ENCODE peak calls at places on chromosomes 4 and X, in six cellular contexts. One of them, this sample, is unnamed.

GRCh38 chr4:94974773-94975172 is 217.0 kb downstream of the BMPR1B start:
- DNase-seq in pancreas: no peak
- DNase-seq in activated naive CD4-positive, alpha-beta T cell treated with Interleukin-2 at 50 U/mL for 16 hours: no peak
- DNase-seq in cardiac fibroblast: peak
- DNase-seq in stimulated activated naive CD8-positive, alpha-beta T cell treated with anti-CD3 and anti-CD28 coated beads, Interleukin-15, amount 100 ng/mL, for 72 hours: no peak
- DNase-seq in AML-193: no peak
- DNase-seq in this sample: no peak

GRCh38 chrX:16946971-16947562 is 609 bp downstream of the REPS2 start:
- DNase-seq in AML-193: no peak
- DNase-seq in cardiac fibroblast: no peak
- DNase-seq in activated naive CD4-positive, alpha-beta T cell treated with Interleukin-2 at 50 U/mL for 16 hours: peak
- DNase-seq in pancreas: peak
- DNase-seq in stimulated activated naive CD8-positive, alpha-beta T cell treated with anti-CD3 and anti-CD28 coated beads, Interleukin-15, amount 100 ng/mL, for 72 hours: peak
- DNase-seq in this sample: no peak

GRCh38 chr4:175806741-175807140 is 5.3 kb downstream of the GPM6A start:
- DNase-seq in activated naive CD4-positive, alpha-beta T cell treated with Interleukin-2 at 50 U/mL for 16 hours: no peak
- DNase-seq in stimulated activated naive CD8-positive, alpha-beta T cell treated with anti-CD3 and anti-CD28 coated beads, Interleukin-15, amount 100 ng/mL, for 72 hours: no peak
- DNase-seq in AML-193: no peak
- DNase-seq in pancreas: no peak
- DNase-seq in cardiac fibroblast: no peak
- DNase-seq in this sample: no peak

GRCh38 chr4:133148690-133149363 is at the start of gene PCDH10:
- DNase-seq in pancreas: peak
- DNase-seq in activated naive CD4-positive, alpha-beta T cell treated with Interleukin-2 at 50 U/mL for 16 hours: peak
- DNase-seq in cardiac fibroblast: peak
- DNase-seq in AML-193: no peak
- DNase-seq in stimulated activated naive CD8-positive, alpha-beta T cell treated with anti-CD3 and anti-CD28 coated beads, Interleukin-15, amount 100 ng/mL, for 72 hours: peak
- DNase-seq in this sample: no peak

GRCh38 chr4:128725405-128725804 is 84.1 kb upstream of the JADE1 start:
- DNase-seq in cardiac fibroblast: no peak
- DNase-seq in activated naive CD4-positive, alpha-beta T cell treated with Interleukin-2 at 50 U/mL for 16 hours: no peak
- DNase-seq in stimulated activated naive CD8-positive, alpha-beta T cell treated with anti-CD3 and anti-CD28 coated beads, Interleukin-15, amount 100 ng/mL, for 72 hours: no peak
- DNase-seq in pancreas: no peak
- DNase-seq in AML-193: no peak
- DNase-seq in this sample: no peak

GRCh38 chr4:175441256-175441655 is 370.8 kb downstream of the GPM6A start:
- DNase-seq in cardiac fibroblast: no peak
- DNase-seq in pancreas: no peak
- DNase-seq in stimulated activated naive CD8-positive, alpha-beta T cell treated with anti-CD3 and anti-CD28 coated beads, Interleukin-15, amount 100 ng/mL, for 72 hours: no peak
- DNase-seq in activated naive CD4-positive, alpha-beta T cell treated with Interleukin-2 at 50 U/mL for 16 hours: no peak
- DNase-seq in AML-193: no peak
- DNase-seq in this sample: no peak

GRCh38 chr4:51843309-51844156 is 580 bp downstream of the DCUN1D4 start:
- DNase-seq in AML-193: peak
- DNase-seq in pancreas: peak
- DNase-seq in activated naive CD4-positive, alpha-beta T cell treated with Interleukin-2 at 50 U/mL for 16 hours: peak
- DNase-seq in stimulated activated naive CD8-positive, alpha-beta T cell treated with anti-CD3 and anti-CD28 coated beads, Interleukin-15, amount 100 ng/mL, for 72 hours: no peak
- DNase-seq in cardiac fibroblast: peak
- DNase-seq in this sample: peak

GRCh38 chr4:5399790-5400421 is 308.5 kb downstream of the EVC2 start:
- DNase-seq in pancreas: no peak
- DNase-seq in stimulated activated naive CD8-positive, alpha-beta T cell treated with anti-CD3 and anti-CD28 coated beads, Interleukin-15, amount 100 ng/mL, for 72 hours: no peak
- DNase-seq in cardiac fibroblast: peak
- DNase-seq in AML-193: no peak
- DNase-seq in activated naive CD4-positive, alpha-beta T cell treated with Interleukin-2 at 50 U/mL for 16 hours: no peak
- DNase-seq in this sample: no peak

GRCh38 chrX:78321809-78322208 is 5.6 kb downstream of the CYSLTR1 start:
- DNase-seq in cardiac fibroblast: no peak
- DNase-seq in activated naive CD4-positive, alpha-beta T cell treated with Interleukin-2 at 50 U/mL for 16 hours: peak
- DNase-seq in AML-193: peak
- DNase-seq in stimulated activated naive CD8-positive, alpha-beta T cell treated with anti-CD3 and anti-CD28 coated beads, Interleukin-15, amount 100 ng/mL, for 72 hours: peak
- DNase-seq in pancreas: peak
- DNase-seq in this sample: peak

GRCh38 chr4:104577405-104577804 is 82.7 kb upstream of the CXXC4 start:
- DNase-seq in pancreas: no peak
- DNase-seq in stimulated activated naive CD8-positive, alpha-beta T cell treated with anti-CD3 and anti-CD28 coated beads, Interleukin-15, amount 100 ng/mL, for 72 hours: no peak
- DNase-seq in AML-193: no peak
- DNase-seq in activated naive CD4-positive, alpha-beta T cell treated with Interleukin-2 at 50 U/mL for 16 hours: no peak
- DNase-seq in cardiac fibroblast: no peak
- DNase-seq in this sample: no peak

GRCh38 chr4:81650871-81651270 is 179.2 kb upstream of the RASGEF1B start:
- DNase-seq in stimulated activated naive CD8-positive, alpha-beta T cell treated with anti-CD3 and anti-CD28 coated beads, Interleukin-15, amount 100 ng/mL, for 72 hours: no peak
- DNase-seq in cardiac fibroblast: peak
- DNase-seq in pancreas: no peak
- DNase-seq in activated naive CD4-positive, alpha-beta T cell treated with Interleukin-2 at 50 U/mL for 16 hours: no peak
- DNase-seq in AML-193: no peak
- DNase-seq in this sample: no peak

GRCh38 chrX:150842198-150842553 is 56.3 kb downstream of the CD99L2 start:
- DNase-seq in stimulated activated naive CD8-positive, alpha-beta T cell treated with anti-CD3 and anti-CD28 coated beads, Interleukin-15, amount 100 ng/mL, for 72 hours: no peak
- DNase-seq in activated naive CD4-positive, alpha-beta T cell treated with Interleukin-2 at 50 U/mL for 16 hours: no peak
- DNase-seq in AML-193: no peak
- DNase-seq in cardiac fibroblast: no peak
- DNase-seq in pancreas: no peak
- DNase-seq in this sample: no peak

GRCh38 chr4:100489316-100489715 is 28.5 kb downstream of the EMCN start:
- DNase-seq in pancreas: no peak
- DNase-seq in activated naive CD4-positive, alpha-beta T cell treated with Interleukin-2 at 50 U/mL for 16 hours: no peak
- DNase-seq in stimulated activated naive CD8-positive, alpha-beta T cell treated with anti-CD3 and anti-CD28 coated beads, Interleukin-15, amount 100 ng/mL, for 72 hours: no peak
- DNase-seq in AML-193: no peak
- DNase-seq in cardiac fibroblast: peak
- DNase-seq in this sample: no peak

GRCh38 chrX:49067285-49068120 is 6.3 kb downstream of the PRAF2 start:
- DNase-seq in stimulated activated naive CD8-positive, alpha-beta T cell treated with anti-CD3 and anti-CD28 coated beads, Interleukin-15, amount 100 ng/mL, for 72 hours: no peak
- DNase-seq in cardiac fibroblast: no peak
- DNase-seq in pancreas: no peak
- DNase-seq in AML-193: no peak
- DNase-seq in activated naive CD4-positive, alpha-beta T cell treated with Interleukin-2 at 50 U/mL for 16 hours: no peak
- DNase-seq in this sample: no peak

GRCh38 chr4:179695175-179695574 is 2252.9 kb upstream of the AGA start:
- DNase-seq in pancreas: no peak
- DNase-seq in activated naive CD4-positive, alpha-beta T cell treated with Interleukin-2 at 50 U/mL for 16 hours: no peak
- DNase-seq in AML-193: no peak
- DNase-seq in cardiac fibroblast: peak
- DNase-seq in stimulated activated naive CD8-positive, alpha-beta T cell treated with anti-CD3 and anti-CD28 coated beads, Interleukin-15, amount 100 ng/mL, for 72 hours: no peak
- DNase-seq in this sample: no peak

GRCh38 chrX:105051364-105051763 is 169.1 kb downstream of the TEX13A start:
- DNase-seq in activated naive CD4-positive, alpha-beta T cell treated with Interleukin-2 at 50 U/mL for 16 hours: no peak
- DNase-seq in AML-193: no peak
- DNase-seq in cardiac fibroblast: no peak
- DNase-seq in stimulated activated naive CD8-positive, alpha-beta T cell treated with anti-CD3 and anti-CD28 coated beads, Interleukin-15, amount 100 ng/mL, for 72 hours: no peak
- DNase-seq in pancreas: no peak
- DNase-seq in this sample: no peak

GRCh38 chrX:40651620-40652223 is 4.4 kb upstream of the CXorf38 start:
- DNase-seq in activated naive CD4-positive, alpha-beta T cell treated with Interleukin-2 at 50 U/mL for 16 hours: peak
- DNase-seq in stimulated activated naive CD8-positive, alpha-beta T cell treated with anti-CD3 and anti-CD28 coated beads, Interleukin-15, amount 100 ng/mL, for 72 hours: peak
- DNase-seq in cardiac fibroblast: peak
- DNase-seq in pancreas: peak
- DNase-seq in AML-193: peak
- DNase-seq in this sample: peak

GRCh38 chr4:145881991-145882390 is 56.6 kb downstream of the ZNF827 start:
- DNase-seq in activated naive CD4-positive, alpha-beta T cell treated with Interleukin-2 at 50 U/mL for 16 hours: no peak
- DNase-seq in pancreas: peak
- DNase-seq in cardiac fibroblast: no peak
- DNase-seq in AML-193: no peak
- DNase-seq in stimulated activated naive CD8-positive, alpha-beta T cell treated with anti-CD3 and anti-CD28 coated beads, Interleukin-15, amount 100 ng/mL, for 72 hours: no peak
- DNase-seq in this sample: no peak

GRCh38 chr4:76017056-76017686 is 6.1 kb downstream of the CXCL10 start:
- DNase-seq in pancreas: no peak
- DNase-seq in AML-193: no peak
- DNase-seq in cardiac fibroblast: no peak
- DNase-seq in activated naive CD4-positive, alpha-beta T cell treated with Interleukin-2 at 50 U/mL for 16 hours: no peak
- DNase-seq in stimulated activated naive CD8-positive, alpha-beta T cell treated with anti-CD3 and anti-CD28 coated beads, Interleukin-15, amount 100 ng/mL, for 72 hours: no peak
- DNase-seq in this sample: no peak

This sample was measured in GDM1.